ENCODE peak calls at places on chromosomes 1 and 21, in five cellular contexts. X is SK-N-SH, V is GM12878, Z is K562, G is GM12892. F is an unnamed sample.
A peak's percentile ranks its signal among the peaks of the same experiment; 100 is the strongest.

GRCh38 chr1:243950166-243950565 is 100.1 kb upstream of the AKT3 start:
- DNase-seq in X (no peak), V (no peak), Z (no peak), G (no peak), F (no peak)

GRCh38 chr1:46532498-46533178 is 18.8 kb downstream of the KNCN start:
- DNase-seq in X (peak; percentile 95), V (no peak), Z (peak; percentile 83), G (peak; percentile 76), F (peak; percentile 75)

GRCh38 chr1:15876357-15876756 is 28.9 kb downstream of the SPEN start:
- DNase-seq in X (no peak), V (no peak), Z (peak; percentile 50), G (no peak), F (no peak)

GRCh38 chr1:39076127-39076798 is 50.1 kb downstream of the NDUFS5 start:
- DNase-seq in X (no peak), V (no peak), Z (peak; percentile 47), G (no peak), F (no peak)

GRCh38 chr21:42781150-42781980 is 98.0 kb downstream of the WDR4 start:
- DNase-seq in X (peak; percentile 83), V (no peak), Z (peak; percentile 28), G (no peak), F (no peak)

GRCh38 chr1:244665771-244666217 is 12.9 kb downstream of the DESI2 start:
- DNase-seq in X (no peak), V (no peak), Z (peak; percentile 58), G (no peak), F (no peak)

GRCh38 chr1:156126701-156127534 is 12.4 kb downstream of the LMNA start:
- DNase-seq in X (no peak), V (peak; percentile 86), Z (peak; percentile 88), G (no peak), F (no peak)

GRCh38 chr1:12339861-12340557 is 110.2 kb downstream of the VPS13D start:
- DNase-seq in X (peak; percentile 61), V (no peak), Z (no peak), G (no peak), F (no peak)

GRCh38 chr1:227094249-227094966 is 154.3 kb downstream of the COQ8A start:
- DNase-seq in X (no peak), V (no peak), Z (no peak), G (no peak), F (no peak)

GRCh38 chr1:153557877-153558276 is 7.8 kb downstream of the S100A2 start:
- DNase-seq in X (no peak), V (no peak), Z (no peak), G (no peak), F (no peak)

GRCh38 chr1:246110343-246111219 is 396.5 kb downstream of the SMYD3 start:
- DNase-seq in X (peak; percentile 30), V (no peak), Z (peak; percentile 92), G (no peak), F (no peak)

GRCh38 chr21:39313042-39313456 is 383 bp downstream of the BRWD1 start:
- DNase-seq in X (peak; percentile 58), V (no peak), Z (no peak), G (peak; percentile 23), F (peak; percentile 15)

GRCh38 chr1:76668046-76668445 is 199.2 kb upstream of the ST6GALNAC5 start:
- DNase-seq in X (no peak), V (peak; percentile 33), Z (no peak), G (peak; percentile 0), F (no peak)

GRCh38 chr1:41804176-41804575 is 114.5 kb downstream of the HIVEP3 start:
- DNase-seq in X (no peak), V (no peak), Z (no peak), G (no peak), F (no peak)

GRCh38 chr1:53896673-53897229 is 2.8 kb downstream of the DIO1 start:
- DNase-seq in X (no peak), V (no peak), Z (no peak), G (no peak), F (no peak)

GRCh38 chr1:79131626-79132025 is 125.1 kb upstream of the ADGRL4 start:
- DNase-seq in X (no peak), V (no peak), Z (no peak), G (no peak), F (no peak)

GRCh38 chr1:63466759-63467158 is 56.3 kb downstream of the ITGB3BP start:
- DNase-seq in X (no peak), V (no peak), Z (peak; percentile 6), G (no peak), F (no peak)

GRCh38 chr1:91792393-91793032 is 93.4 kb downstream of the TGFBR3 start:
- DNase-seq in X (no peak), V (no peak), Z (peak; percentile 33), G (no peak), F (no peak)

GRCh38 chr1:209248649-209249279 is 334.8 kb upstream of the CAMK1G start:
- DNase-seq in X (peak; percentile 53), V (peak; percentile 30), Z (peak; percentile 73), G (no peak), F (peak; percentile 18)

GRCh38 chr1:61210435-61211012 is 128.2 kb downstream of the NFIA start:
- DNase-seq in X (no peak), V (no peak), Z (no peak), G (no peak), F (no peak)

GRCh38 chr1:93177991-93178390 is 2.2 kb downstream of the TMED5 start:
- DNase-seq in X (no peak), V (no peak), Z (peak; percentile 42), G (no peak), F (no peak)

GRCh38 chr1:25617626-25618432 is 1.2 kb downstream of the MAN1C1 start:
- DNase-seq in X (peak; percentile 33), V (no peak), Z (no peak), G (no peak), F (no peak)

GRCh38 chr1:9035226-9035625 is 9.0 kb upstream of the SLC2A7 start:
- DNase-seq in X (no peak), V (no peak), Z (no peak), G (no peak), F (no peak)

GRCh38 chr1:11690669-11691301 is 725 bp upstream of the DRAXIN start:
- DNase-seq in X (peak; percentile 71), V (no peak), Z (peak; percentile 34), G (no peak), F (no peak)

GRCh38 chr1:226608699-226609505 is 60.3 kb downstream of the STUM start:
- DNase-seq in X (peak; percentile 84), V (no peak), Z (peak; percentile 81), G (peak; percentile 83), F (peak; percentile 80)

DNA sequence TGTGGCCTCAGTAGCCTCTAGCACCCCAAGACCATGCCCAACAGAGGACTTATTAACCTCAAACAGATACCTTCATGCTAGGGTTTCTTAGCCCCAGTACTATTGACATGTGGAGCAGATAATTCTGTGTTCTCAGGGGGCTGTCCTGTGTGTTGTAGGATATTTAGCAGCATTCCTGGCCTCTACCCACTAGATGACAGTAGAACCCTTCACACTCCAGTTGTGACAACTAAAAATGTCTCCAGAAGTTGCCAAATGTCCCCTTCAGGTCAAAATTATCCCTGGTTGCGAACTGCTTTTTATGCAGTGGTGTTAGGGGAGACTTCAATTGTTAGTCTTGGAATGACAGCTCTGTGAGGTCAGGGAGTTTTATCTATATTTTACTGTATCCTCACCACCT is 8.1 kb downstream of the KAZN start:
- DNase-seq in X (no peak), V (no peak), Z (peak; percentile 24), G (no peak), F (no peak)
- TF ChIP-seq TAF1 in X (no peak), V (no peak), Z (no peak), G (no peak), F (no peak)

GRCh38 chr1:157274698-157275534 is 136.7 kb upstream of the ETV3 start:
- DNase-seq in X (no peak), V (no peak), Z (peak; percentile 78), G (no peak), F (no peak)

GRCh38 chr1:157277281-157277680 is 139.1 kb upstream of the ETV3 start:
- DNase-seq in X (no peak), V (no peak), Z (no peak), G (no peak), F (no peak)

GRCh38 chr1:157284446-157284845 is 146.3 kb upstream of the ETV3 start:
- DNase-seq in X (no peak), V (no peak), Z (no peak), G (no peak), F (no peak)

GRCh38 chr1:157278383-157279156 is 140.4 kb upstream of the ETV3 start:
- DNase-seq in X (peak; percentile 7), V (no peak), Z (peak; percentile 78), G (no peak), F (no peak)

GRCh38 chr1:157279157-157280140 is 141.3 kb upstream of the ETV3 start:
- DNase-seq in X (no peak), V (no peak), Z (peak; percentile 91), G (no peak), F (no peak)
- TF ChIP-seq TAF1 in X (no peak), V (no peak), Z (peak; percentile 42), G (no peak), F (no peak)

DNA sequence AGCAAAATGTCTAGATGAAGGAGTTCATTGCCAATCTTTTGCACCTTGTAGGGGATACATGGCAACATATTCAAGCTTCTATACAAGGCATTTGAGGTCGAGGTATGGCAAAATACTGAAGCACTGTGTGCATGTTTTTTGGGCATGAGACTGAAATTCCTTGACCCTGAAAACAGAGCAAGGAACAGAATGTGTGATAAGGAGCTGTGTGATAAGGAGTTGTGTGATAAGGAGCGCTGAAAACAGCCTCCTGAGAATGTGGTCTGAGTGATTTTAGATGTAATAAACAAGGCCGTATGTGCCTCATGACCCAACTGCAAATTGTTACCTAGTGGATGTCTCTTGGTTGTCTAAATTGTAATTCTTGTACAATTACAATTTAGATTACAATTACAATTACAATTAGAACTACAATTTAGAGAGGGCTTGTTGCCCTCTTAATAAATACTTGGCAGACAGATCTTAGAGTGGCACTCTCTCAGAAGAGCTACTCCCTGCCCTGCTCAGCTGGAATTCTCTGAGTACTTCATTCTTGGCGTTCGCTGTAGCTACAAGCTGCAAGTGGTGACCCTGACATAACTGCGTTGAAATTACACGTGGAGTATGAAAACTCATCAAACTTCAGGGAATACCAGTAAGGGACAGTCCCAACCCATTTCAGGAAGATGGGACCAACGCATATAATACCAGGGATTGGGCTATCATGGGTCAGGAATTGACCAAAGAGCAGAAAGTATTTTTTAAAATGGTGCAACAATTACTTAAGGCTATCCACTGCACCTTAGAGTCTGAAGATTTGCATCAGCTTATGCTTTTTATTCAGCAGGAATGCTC is 20.0 kb upstream of the ITLN1 start:
- DNase-seq in X (no peak), V (no peak), Z (no peak), G (no peak), F (no peak)
- TF ChIP-seq TAF1 in X (no peak), V (no peak), Z (no peak), G (no peak), F (no peak)

DNA sequence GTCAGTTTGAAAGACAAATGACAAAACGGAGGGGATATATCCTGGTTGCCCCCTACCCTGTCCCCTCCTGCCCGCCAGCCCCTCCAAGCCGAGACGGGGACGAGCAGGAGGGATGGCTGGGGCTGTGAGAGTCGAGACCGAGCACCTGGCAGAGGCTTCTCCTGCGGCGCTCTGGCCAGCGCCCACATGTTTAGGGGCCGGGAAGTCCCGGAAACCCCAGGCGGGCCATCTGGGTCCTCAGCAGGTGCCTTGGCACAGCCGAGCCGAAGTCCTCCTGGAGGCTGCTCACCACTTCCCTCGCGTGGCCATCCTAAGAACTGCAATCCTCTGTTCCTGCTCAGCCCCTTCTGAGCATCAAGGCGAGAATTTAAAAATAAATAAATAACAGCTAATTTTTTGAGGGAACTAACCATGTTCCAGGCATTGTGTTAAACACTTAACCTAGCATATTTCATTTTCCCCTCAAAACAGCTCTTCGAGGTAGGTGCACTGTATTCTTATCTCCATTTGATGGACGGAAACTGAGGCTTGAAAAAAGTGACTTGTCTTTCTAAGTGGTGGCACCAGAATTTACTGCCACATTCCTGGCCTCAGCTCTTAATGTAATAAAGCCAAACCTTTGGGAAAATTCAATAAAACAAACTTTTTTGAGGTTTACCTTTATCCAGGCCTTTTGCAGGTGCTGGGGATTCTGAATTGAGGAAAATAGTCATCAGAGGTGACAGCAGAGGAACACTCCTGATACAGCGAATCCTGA is 3.5 kb upstream of the RIMS3 start:
- DNase-seq in X (peak; percentile 85), V (peak; percentile 43), Z (peak; percentile 83), G (peak; percentile 80), F (peak; percentile 75)
- TF ChIP-seq TAF1 in X (no peak), V (no peak), Z (no peak), G (no peak), F (no peak)

F was measured in GM12891.